ENCODE peak calls at places on chromosome 17, in ten cellular contexts. X is activated CD8-positive, alpha-beta memory T cell treated with anti-CD3 and anti-CD28 coated beads for 4 hours; W is LHCN-M2; L is B cell; B is NCI-H1436; I is stimulated activated CD8-positive, alpha-beta memory T cell treated with anti-CD3 and anti-CD28 coated beads, Interleukin-12 subunit alpha, Interleukin-12 subunit beta, amount 100 ng/mL, for 1 hour; M is ELR; Q is transverse colon; F is body of pancreas; E is stimulated activated CD4-positive, alpha-beta T cell treated with anti-CD3 and anti-CD28 coated beads, TNF-alpha, amount 100 ng/mL, for 24 hours. P is an unnamed sample.
A peak's percentile ranks its signal among the peaks of the same experiment; 100 is the strongest.

GRCh38 chr17:36975922-36976515 is 27.3 kb downstream of the AATF start:
- DNase-seq in X (no peak), W (no peak), L (no peak), B (no peak), I (no peak), M (no peak), Q (no peak), F (no peak), E (no peak), P (no peak)

GRCh38 chr17:45823598-45823997 is 21.1 kb upstream of the SPPL2C start:
- DNase-seq in X (no peak), W (no peak), L (no peak), B (no peak), I (no peak), M (no peak), Q (no peak), F (no peak), E (peak; percentile 9), P (no peak)

GRCh38 chr17:63035695-63036094 is 69.7 kb downstream of the TANC2 start:
- DNase-seq in X (no peak), W (peak; percentile 30), L (no peak), B (no peak), I (no peak), M (peak; percentile 35), Q (no peak), F (no peak), E (no peak), P (peak; percentile 4)

GRCh38 chr17:83193336-83194188 is 114.2 kb downstream of the METRNL start:
- DNase-seq in X (no peak), W (no peak), L (no peak), B (no peak), I (no peak), M (peak; percentile 52), Q (peak; percentile 8), F (no peak), E (no peak), P (peak; percentile 42)

GRCh38 chr17:50565559-50566350 is 5.2 kb downstream of the CACNA1G start:
- DNase-seq in X (no peak), W (peak; percentile 36), L (no peak), B (peak; percentile 87), I (no peak), M (peak; percentile 32), Q (no peak), F (no peak), E (no peak), P (no peak)

GRCh38 chr17:27218719-27219488 is 75.0 kb upstream of the WSB1 start:
- DNase-seq in X (no peak), W (no peak), L (peak; percentile 33), B (no peak), I (no peak), M (no peak), Q (peak; percentile 38), F (no peak), E (no peak), P (no peak)

GRCh38 chr17:78112508-78113471 is 15.8 kb downstream of the TMC6 start:
- DNase-seq in X (no peak), W (peak; percentile 30), L (peak; percentile 86), B (peak; percentile 64), I (peak; percentile 63), M (peak; percentile 69), Q (peak; percentile 85), F (peak; percentile 79), E (peak; percentile 76), P (peak; percentile 39)

GRCh38 chr17:16917995-16918394 is 53.9 kb downstream of the TNFRSF13B start:
- DNase-seq in X (no peak), W (no peak), L (no peak), B (no peak), I (no peak), M (no peak), Q (peak; percentile 6), F (peak; percentile 39), E (no peak), P (no peak)

GRCh38 chr17:66351053-66351452 is 48.6 kb downstream of the PRKCA start:
- DNase-seq in X (no peak), W (no peak), L (no peak), B (no peak), I (no peak), M (no peak), Q (peak; percentile 83), F (peak; percentile 72), E (no peak), P (no peak)

GRCh38 chr17:76547183-76547641 is 7.4 kb downstream of the PRCD start:
- DNase-seq in X (peak; percentile 43), W (peak; percentile 70), L (peak; percentile 76), B (peak; percentile 80), I (peak; percentile 46), M (peak; percentile 88), Q (peak; percentile 67), F (peak; percentile 53), E (no peak), P (peak; percentile 50)

GRCh38 chr17:79388556-79389295 is 222.1 kb downstream of the RBFOX3 start:
- DNase-seq in X (no peak), W (peak; percentile 18), L (peak; percentile 49), B (peak; percentile 23), I (no peak), M (peak; percentile 59), Q (peak; percentile 54), F (peak; percentile 72), E (peak; percentile 15), P (peak; percentile 54)

GRCh38 chr17:15368605-15369004 is 27.2 kb upstream of the TEKT3 start:
- DNase-seq in X (no peak), W (no peak), L (no peak), B (no peak), I (no peak), M (no peak), Q (no peak), F (no peak), E (no peak), P (no peak)

GRCh38 chr17:21397341-21398050 is 21.3 kb downstream of the KCNJ12 start:
- DNase-seq in X (no peak), W (no peak), L (no peak), B (no peak), I (no peak), M (no peak), Q (no peak), F (no peak), E (no peak), P (peak; percentile 55)

GRCh38 chr17:4536742-4537411 is 18.3 kb downstream of the MYBBP1A start:
- DNase-seq in X (no peak), W (no peak), L (no peak), B (no peak), I (no peak), M (no peak), Q (no peak), F (peak; percentile 24), E (no peak), P (no peak)

GRCh38 chr17:62854026-62854425 is 45.9 kb upstream of the MARCHF10 start:
- DNase-seq in X (no peak), W (no peak), L (no peak), B (no peak), I (no peak), M (no peak), Q (no peak), F (no peak), E (no peak), P (no peak)

GRCh38 chr17:80862341-80862969 is 129.2 kb upstream of the CHMP6 start:
- DNase-seq in X (no peak), W (no peak), L (no peak), B (no peak), I (no peak), M (peak; percentile 27), Q (peak; percentile 7), F (no peak), E (no peak), P (no peak)

GRCh38 chr17:78132086-78132676 is 1.6 kb downstream of the TMC8 start:
- DNase-seq in X (peak; percentile 49), W (no peak), L (peak; percentile 93), B (no peak), I (no peak), M (no peak), Q (peak; percentile 83), F (peak; percentile 51), E (peak; percentile 72), P (no peak)

GRCh38 chr17:29237476-29238132 is 9.1 kb upstream of the CRYBA1 start:
- DNase-seq in X (no peak), W (peak; percentile 70), L (no peak), B (no peak), I (no peak), M (peak; percentile 83), Q (no peak), F (no peak), E (no peak), P (no peak)

GRCh38 chr17:57404073-57404472 is 147.8 kb downstream of the MSI2 start:
- DNase-seq in X (no peak), W (no peak), L (no peak), B (no peak), I (no peak), M (peak; percentile 31), Q (no peak), F (no peak), E (no peak), P (no peak)

GRCh38 chr17:2405247-2405926 is 4.5 kb upstream of the MNT start:
- DNase-seq in X (no peak), W (peak; percentile 95), L (no peak), B (no peak), I (no peak), M (peak; percentile 96), Q (no peak), F (no peak), E (no peak), P (peak; percentile 91)

GRCh38 chr17:16419929-16420271 is 4.5 kb downstream of the TRPV2 start:
- DNase-seq in X (no peak), W (peak; percentile 87), L (no peak), B (no peak), I (no peak), M (peak; percentile 96), Q (no peak), F (no peak), E (peak; percentile 57), P (peak; percentile 92)

GRCh38 chr17:76421054-76421427 is 31.9 kb downstream of the UBE2O start:
- DNase-seq in X (no peak), W (no peak), L (no peak), B (no peak), I (no peak), M (no peak), Q (no peak), F (no peak), E (no peak), P (no peak)

GRCh38 chr17:67992541-67993152 is 3.6 kb downstream of the C17orf58 start:
- DNase-seq in X (no peak), W (no peak), L (no peak), B (no peak), I (no peak), M (peak; percentile 7), Q (no peak), F (no peak), E (no peak), P (peak; percentile 48)

GRCh38 chr17:19978206-19978802 is 676 bp upstream of the AKAP10 start:
- DNase-seq in X (no peak), W (no peak), L (peak; percentile 76), B (no peak), I (no peak), M (peak; percentile 14), Q (no peak), F (no peak), E (peak; percentile 23), P (no peak)

GRCh38 chr17:52027620-52028019 is 130.9 kb downstream of the CA10 start:
- DNase-seq in X (no peak), W (peak; percentile 87), L (no peak), B (no peak), I (no peak), M (peak; percentile 89), Q (no peak), F (no peak), E (no peak), P (peak; percentile 63)

GRCh38 chr17:66964930-66965800 is 658 bp downstream of the CACNG4 start:
- DNase-seq in X (no peak), W (no peak), L (no peak), B (peak; percentile 83), I (no peak), M (peak; percentile 26), Q (no peak), F (peak; percentile 33), E (peak; percentile 39), P (peak; percentile 42)

GRCh38 chr17:8175795-8176196 is 384 bp downstream of the TMEM107 start:
- DNase-seq in X (no peak), W (no peak), L (no peak), B (peak; percentile 53), I (no peak), M (peak; percentile 52), Q (peak; percentile 41), F (no peak), E (no peak), P (no peak)

GRCh38 chr17:40996829-40997228 is 2.9 kb upstream of the KRTAP3-3 start:
- DNase-seq in X (no peak), W (no peak), L (no peak), B (no peak), I (no peak), M (peak; percentile 19), Q (no peak), F (no peak), E (no peak), P (peak; percentile 30)

P was measured in A172.